ENCODE peak calls at places on chromosomes 2 and 18, in five cellular contexts. T, N, Y, L and M are unnamed samples. For H3K27me3 and H3K4me1, the result is how much of the 10 kb centered on the place peaks cover.

GRCh38 chr2:8882094-8882493 is 44.7 kb upstream of the KIDINS220 start:
- DNase-seq in T (peak), N (no peak), Y (no peak), L (no peak), M (no peak)

GRCh38 chr2:232611559-232612218 is 21.7 kb upstream of the EFHD1 start:
- DNase-seq in T (peak), N (no peak), Y (peak), L (peak), M (peak)

GRCh38 chr2:207786956-207787516 is 17.3 kb upstream of the FZD5 start:
- DNase-seq in T (no peak), N (no peak), Y (no peak), L (no peak), M (no peak)

GRCh38 chr2:67032091-67032490 is 365.0 kb upstream of the ETAA1 start:
- DNase-seq in T (no peak), N (no peak), Y (no peak), L (no peak), M (no peak)

GRCh38 chr2:113795405-113795920 is 39.0 kb upstream of the SLC35F5 start:
- DNase-seq in T (no peak), N (no peak), Y (no peak), L (no peak), M (no peak)

GRCh38 chr2:71604709-71605085 is 151.3 kb downstream of the DYSF start:
- DNase-seq in T (no peak), N (no peak), Y (peak), L (peak), M (no peak)

GRCh38 chr2:21040468-21041377 is 3.1 kb downstream of the APOB start:
- DNase-seq in T (no peak), N (no peak), Y (no peak), L (no peak), M (no peak)

GRCh38 chr18:37637451-37637850 is 71.9 kb upstream of the CELF4 start:
- DNase-seq in T (no peak), N (no peak), Y (no peak), L (no peak), M (no peak)

GRCh38 chr18:29588446-29589100 is 1411.6 kb upstream of the CDH2 start:
- DNase-seq in T (no peak), N (no peak), Y (no peak), L (no peak), M (no peak)

GRCh38 chr18:66235206-66235605 is 368.7 kb downstream of the CDH19 start:
- DNase-seq in T (no peak), N (no peak), Y (no peak), L (no peak), M (no peak)

GRCh38 chr2:177666408-177666807 is 273.8 kb downstream of the AGPS start:
- DNase-seq in T (no peak), N (no peak), Y (no peak), L (no peak), M (peak)

GRCh38 chr18:79644666-79645057 is 34.9 kb upstream of the CTDP1 start:
- DNase-seq in T (no peak), N (no peak), Y (no peak), L (no peak), M (no peak)

GRCh38 chr2:212686285-212686895 is 147.8 kb upstream of the ERBB4 start:
- DNase-seq in T (peak), N (no peak), Y (no peak), L (peak), M (peak)

GRCh38 chr2:68282814-68283812 is 30.8 kb upstream of the PPP3R1 start:
- DNase-seq in T (no peak), N (no peak), Y (no peak), L (no peak), M (peak)

GRCh38 chr2:172100080-172101007 is 2.4 kb downstream of the DLX2 start:
- DNase-seq in T (no peak), N (no peak), Y (no peak), L (no peak), M (no peak)

GRCh38 chr2:204947448-204947847 is 402.2 kb downstream of the PARD3B start:
- DNase-seq in T (no peak), N (no peak), Y (no peak), L (no peak), M (no peak)

GRCh38 chr2:36734304-36734703 is 37.8 kb downstream of the VIT start:
- DNase-seq in T (no peak), N (no peak), Y (no peak), L (no peak), M (no peak)

GRCh38 chr2:207459990-207460757 is 69.6 kb upstream of the CREB1 start:
- DNase-seq in T (no peak), N (no peak), Y (no peak), L (no peak), M (no peak)

GRCh38 chr18:35024196-35024595 is 17.0 kb upstream of the MAPRE2 start:
- DNase-seq in T (no peak), N (no peak), Y (no peak), L (no peak), M (no peak)

GRCh38 chr2:99032786-99033185 is 96.8 kb upstream of the CRACDL start:
- DNase-seq in T (no peak), N (no peak), Y (no peak), L (no peak), M (no peak)

GRCh38 chr2:121284424-121285076 is 452 bp downstream of the TFCP2L1 start:
- DNase-seq in T (peak), N (no peak), Y (peak), L (no peak), M (no peak)

GRCh38 chr2:121283670-121284245 is 1.2 kb downstream of the TFCP2L1 start:
- DNase-seq in T (peak), N (no peak), Y (no peak), L (no peak), M (no peak)

GRCh38 chr2:121286506-121286905 is 1.5 kb upstream of the TFCP2L1 start:
- DNase-seq in T (no peak), N (no peak), Y (no peak), L (no peak), M (no peak)

GRCh38 chr2:121285926-121286325 is 924 bp upstream of the TFCP2L1 start:
- DNase-seq in T (no peak), N (no peak), Y (no peak), L (no peak), M (no peak)

GRCh38 chr2:121285077-121285449 is at the start of gene TFCP2L1:
- DNase-seq in T (peak), N (no peak), Y (peak), L (no peak), M (no peak)
- H3K27me3 ChIP-seq in T (under half), N (under half), Y (under half), L (under half), M (under half)

GRCh38 chr2:55157474-55157884 is 74.6 kb downstream of the CLHC1 start:
- DNase-seq in T (no peak), N (no peak), Y (no peak), L (no peak), M (no peak)

GRCh38 chr2:55155206-55155605 is 76.9 kb downstream of the CLHC1 start:
- DNase-seq in T (no peak), N (no peak), Y (no peak), L (no peak), M (no peak)

GRCh38 chr2:55154525-55155030 is 77.5 kb downstream of the CLHC1 start:
- DNase-seq in T (no peak), N (no peak), Y (no peak), L (no peak), M (no peak)

GRCh38 chr2:55155764-55156221 is 76.3 kb downstream of the CLHC1 start:
- DNase-seq in T (no peak), N (no peak), Y (no peak), L (no peak), M (no peak)

GRCh38 chr2:55156326-55156725 is 75.8 kb downstream of the CLHC1 start:
- DNase-seq in T (no peak), N (no peak), Y (no peak), L (peak), M (no peak)
- H3K4me1 ChIP-seq in T (under half), N (half or more), Y (half or more), L (under half), M (under half)

GRCh38 chr2:43840961-43841360 is 2.2 kb downstream of the ABCG8 start:
- DNase-seq in T (no peak), N (no peak), Y (no peak), L (no peak), M (no peak)
- H3K27me3 ChIP-seq in T (under half), N (under half), Y (under half), L (under half), M (under half)

DNA sequence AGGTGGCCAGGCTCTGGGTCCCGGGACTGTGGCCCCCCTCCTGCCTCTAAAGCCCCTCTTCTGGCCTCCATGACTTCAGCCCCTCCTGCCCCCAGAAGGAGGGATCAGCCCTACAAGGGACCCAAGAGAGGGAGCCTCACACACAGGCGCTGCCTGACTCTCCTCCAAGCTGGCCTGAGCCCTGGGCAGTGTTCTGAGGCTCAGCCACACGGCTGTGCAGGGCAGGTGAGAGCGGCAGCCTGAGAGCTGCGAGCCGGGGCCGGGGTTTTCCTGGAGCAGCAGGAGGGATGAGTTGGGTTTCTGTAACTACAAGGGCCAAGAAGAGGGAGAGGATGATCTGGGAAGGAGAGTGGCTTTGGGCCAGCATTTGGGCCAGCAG is 70.1 kb downstream of the HPCAL1 start:
- DNase-seq in T (no peak), N (no peak), Y (no peak), L (no peak), M (no peak)
- H3K4me1 ChIP-seq in T (under half), N (under half), Y (under half), L (under half), M (under half)

GRCh38 chr18:47552783-47553182 is 301.3 kb upstream of the SKOR2 start:
- DNase-seq in T (no peak), N (no peak), Y (no peak), L (no peak), M (no peak)
- H3K27me3 ChIP-seq in T (under half), N (under half), Y (under half), L (under half), M (under half)

GRCh38 chr2:235499306-235499812 is 5.5 kb downstream of the AGAP1 start:
- DNase-seq in T (no peak), N (no peak), Y (no peak), L (no peak), M (no peak)
- H3K4me1 ChIP-seq in T (under half), N (under half), Y (under half), L (under half), M (under half)